ENCODE peak calls at places on chromosomes 11 and 22, in six cellular contexts. One of them, this sample, is unnamed.

GRCh38 chr11:102521121-102521520 is 9.4 kb downstream of the MMP7 start:
- DNase-seq in anterior cingulate cortex: no peak
- DNase-seq in endothelial cell: no peak
- DNase-seq in SW480: no peak
- DNase-seq in psoas muscle: no peak
- DNase-seq in C1 segment of cervical spinal cord: no peak
- DNase-seq in this sample: no peak

GRCh38 chr22:44116755-44117684 is 63.7 kb upstream of the PARVG start:
- DNase-seq in anterior cingulate cortex: no peak
- DNase-seq in endothelial cell: no peak
- DNase-seq in SW480: no peak
- DNase-seq in psoas muscle: no peak
- DNase-seq in C1 segment of cervical spinal cord: no peak
- DNase-seq in this sample: peak

GRCh38 chr22:43277987-43278601 is 65.1 kb downstream of the SCUBE1 start:
- DNase-seq in anterior cingulate cortex: no peak
- DNase-seq in endothelial cell: no peak
- DNase-seq in SW480: peak
- DNase-seq in psoas muscle: no peak
- DNase-seq in C1 segment of cervical spinal cord: no peak
- DNase-seq in this sample: no peak

GRCh38 chr22:30261134-30261533 is 5.5 kb downstream of the OSM start:
- DNase-seq in anterior cingulate cortex: no peak
- DNase-seq in endothelial cell: no peak
- DNase-seq in SW480: no peak
- DNase-seq in psoas muscle: no peak
- DNase-seq in C1 segment of cervical spinal cord: no peak
- DNase-seq in this sample: no peak

GRCh38 chr11:8234425-8234821 is 29.3 kb downstream of the LMO1 start:
- DNase-seq in anterior cingulate cortex: peak
- DNase-seq in endothelial cell: no peak
- DNase-seq in SW480: no peak
- DNase-seq in psoas muscle: no peak
- DNase-seq in C1 segment of cervical spinal cord: no peak
- DNase-seq in this sample: no peak

GRCh38 chr11:1023811-1024596 is 12.5 kb downstream of the MUC6 start:
- DNase-seq in anterior cingulate cortex: no peak
- DNase-seq in endothelial cell: no peak
- DNase-seq in SW480: no peak
- DNase-seq in psoas muscle: no peak
- DNase-seq in C1 segment of cervical spinal cord: no peak
- DNase-seq in this sample: no peak

GRCh38 chr11:82750643-82751139 is 17.0 kb upstream of the FAM181B start:
- DNase-seq in anterior cingulate cortex: no peak
- DNase-seq in endothelial cell: peak
- DNase-seq in SW480: peak
- DNase-seq in psoas muscle: no peak
- DNase-seq in C1 segment of cervical spinal cord: no peak
- DNase-seq in this sample: no peak

GRCh38 chr22:37263966-37264887 is 18.1 kb upstream of the CYTH4 start:
- DNase-seq in anterior cingulate cortex: no peak
- DNase-seq in endothelial cell: no peak
- DNase-seq in SW480: no peak
- DNase-seq in psoas muscle: no peak
- DNase-seq in C1 segment of cervical spinal cord: no peak
- DNase-seq in this sample: no peak

GRCh38 chr11:89491141-89491690 is at the start of gene NOX4:
- DNase-seq in anterior cingulate cortex: peak
- DNase-seq in endothelial cell: peak
- DNase-seq in SW480: no peak
- DNase-seq in psoas muscle: peak
- DNase-seq in C1 segment of cervical spinal cord: peak
- DNase-seq in this sample: peak

GRCh38 chr11:75896843-75897419 is 81.9 kb downstream of the UVRAG start:
- DNase-seq in anterior cingulate cortex: no peak
- DNase-seq in endothelial cell: no peak
- DNase-seq in SW480: peak
- DNase-seq in psoas muscle: no peak
- DNase-seq in C1 segment of cervical spinal cord: no peak
- DNase-seq in this sample: no peak

GRCh38 chr11:75524576-75525432 is 937 bp downstream of the GDPD5 start:
- DNase-seq in anterior cingulate cortex: no peak
- DNase-seq in endothelial cell: no peak
- DNase-seq in SW480: peak
- DNase-seq in psoas muscle: no peak
- DNase-seq in C1 segment of cervical spinal cord: no peak
- DNase-seq in this sample: no peak

GRCh38 chr11:85682330-85683305 is 3.4 kb downstream of the CCDC89 start:
- DNase-seq in anterior cingulate cortex: peak
- DNase-seq in endothelial cell: no peak
- DNase-seq in SW480: no peak
- DNase-seq in psoas muscle: peak
- DNase-seq in C1 segment of cervical spinal cord: peak
- DNase-seq in this sample: peak

GRCh38 chr11:113014731-113015455 is 53.7 kb downstream of the NCAM1 start:
- DNase-seq in anterior cingulate cortex: peak
- DNase-seq in endothelial cell: no peak
- DNase-seq in SW480: no peak
- DNase-seq in psoas muscle: peak
- DNase-seq in C1 segment of cervical spinal cord: no peak
- DNase-seq in this sample: peak

GRCh38 chr22:46374663-46375474 is 39.4 kb downstream of the TRMU start:
- DNase-seq in anterior cingulate cortex: no peak
- DNase-seq in endothelial cell: no peak
- DNase-seq in SW480: no peak
- DNase-seq in psoas muscle: no peak
- DNase-seq in C1 segment of cervical spinal cord: no peak
- DNase-seq in this sample: no peak

GRCh38 chr11:114909866-114910265 is 231.5 kb downstream of the NXPE2 start:
- DNase-seq in anterior cingulate cortex: no peak
- DNase-seq in endothelial cell: peak
- DNase-seq in SW480: no peak
- DNase-seq in psoas muscle: no peak
- DNase-seq in C1 segment of cervical spinal cord: no peak
- DNase-seq in this sample: no peak

GRCh38 chr11:66554602-66555001 is 7.9 kb downstream of the ACTN3 start:
- DNase-seq in anterior cingulate cortex: no peak
- DNase-seq in endothelial cell: no peak
- DNase-seq in SW480: no peak
- DNase-seq in psoas muscle: no peak
- DNase-seq in C1 segment of cervical spinal cord: no peak
- DNase-seq in this sample: no peak

GRCh38 chr22:50008151-50009040 is 4.2 kb downstream of the IL17REL start:
- DNase-seq in anterior cingulate cortex: no peak
- DNase-seq in endothelial cell: no peak
- DNase-seq in SW480: no peak
- DNase-seq in psoas muscle: no peak
- DNase-seq in C1 segment of cervical spinal cord: no peak
- DNase-seq in this sample: no peak

GRCh38 chr11:121340010-121340580 is 47.5 kb downstream of the SC5D start:
- DNase-seq in anterior cingulate cortex: no peak
- DNase-seq in endothelial cell: no peak
- DNase-seq in SW480: no peak
- DNase-seq in psoas muscle: no peak
- DNase-seq in C1 segment of cervical spinal cord: no peak
- DNase-seq in this sample: no peak

GRCh38 chr22:20010307-20011122 is 6.1 kb downstream of the ARVCF start:
- DNase-seq in anterior cingulate cortex: no peak
- DNase-seq in endothelial cell: no peak
- DNase-seq in SW480: no peak
- DNase-seq in psoas muscle: no peak
- DNase-seq in C1 segment of cervical spinal cord: no peak
- DNase-seq in this sample: peak

GRCh38 chr22:36026741-36027140 is 1.9 kb downstream of the RBFOX2 start:
- DNase-seq in anterior cingulate cortex: no peak
- DNase-seq in endothelial cell: peak
- DNase-seq in SW480: no peak
- DNase-seq in psoas muscle: no peak
- DNase-seq in C1 segment of cervical spinal cord: no peak
- DNase-seq in this sample: no peak

GRCh38 chr22:19576460-19577421 is 52.5 kb upstream of the CLDN5 start:
- DNase-seq in anterior cingulate cortex: no peak
- DNase-seq in endothelial cell: no peak
- DNase-seq in SW480: peak
- DNase-seq in psoas muscle: no peak
- DNase-seq in C1 segment of cervical spinal cord: no peak
- DNase-seq in this sample: no peak

GRCh38 chr11:61460474-61460881 is 30.6 kb downstream of the SDHAF2 start:
- DNase-seq in anterior cingulate cortex: peak
- DNase-seq in endothelial cell: no peak
- DNase-seq in SW480: no peak
- DNase-seq in psoas muscle: peak
- DNase-seq in C1 segment of cervical spinal cord: peak
- DNase-seq in this sample: peak

GRCh38 chr11:86775342-86775741 is 25.0 kb upstream of the PRSS23 start:
- DNase-seq in anterior cingulate cortex: no peak
- DNase-seq in endothelial cell: no peak
- DNase-seq in SW480: peak
- DNase-seq in psoas muscle: no peak
- DNase-seq in C1 segment of cervical spinal cord: no peak
- DNase-seq in this sample: no peak

GRCh38 chr11:118175031-118175531 is 1.4 kb downstream of the SCN2B start:
- DNase-seq in anterior cingulate cortex: no peak
- DNase-seq in endothelial cell: no peak
- DNase-seq in SW480: no peak
- DNase-seq in psoas muscle: no peak
- DNase-seq in C1 segment of cervical spinal cord: no peak
- DNase-seq in this sample: no peak

GRCh38 chr11:121687961-121688566 is 235.3 kb upstream of the SORL1-AS1 start:
- DNase-seq in anterior cingulate cortex: no peak
- DNase-seq in endothelial cell: no peak
- DNase-seq in SW480: no peak
- DNase-seq in psoas muscle: no peak
- DNase-seq in C1 segment of cervical spinal cord: no peak
- DNase-seq in this sample: no peak

GRCh38 chr22:22689621-22690345 is 45.4 kb downstream of the GGTLC2 start:
- DNase-seq in anterior cingulate cortex: no peak
- DNase-seq in endothelial cell: no peak
- DNase-seq in SW480: no peak
- DNase-seq in psoas muscle: no peak
- DNase-seq in C1 segment of cervical spinal cord: no peak
- DNase-seq in this sample: no peak

GRCh38 chr11:2666828-2667570 is 32.8 kb downstream of the KCNQ1OT1 start:
- DNase-seq in anterior cingulate cortex: no peak
- DNase-seq in endothelial cell: no peak
- DNase-seq in SW480: no peak
- DNase-seq in psoas muscle: no peak
- DNase-seq in C1 segment of cervical spinal cord: no peak
- DNase-seq in this sample: no peak

GRCh38 chr11:25065711-25066110 is 568.9 kb downstream of the LUZP2 start:
- DNase-seq in anterior cingulate cortex: no peak
- DNase-seq in endothelial cell: no peak
- DNase-seq in SW480: peak
- DNase-seq in psoas muscle: no peak
- DNase-seq in C1 segment of cervical spinal cord: no peak
- DNase-seq in this sample: no peak

GRCh38 chr11:113951487-113951886 is 23.4 kb upstream of the HTR3A start:
- DNase-seq in anterior cingulate cortex: no peak
- DNase-seq in endothelial cell: no peak
- DNase-seq in SW480: no peak
- DNase-seq in psoas muscle: no peak
- DNase-seq in C1 segment of cervical spinal cord: no peak
- DNase-seq in this sample: no peak

GRCh38 chr11:66112640-66113098 is 42.6 kb downstream of the PACS1 start:
- DNase-seq in anterior cingulate cortex: no peak
- DNase-seq in endothelial cell: no peak
- DNase-seq in SW480: peak
- DNase-seq in psoas muscle: no peak
- DNase-seq in C1 segment of cervical spinal cord: no peak
- DNase-seq in this sample: no peak

GRCh38 chr11:79400717-79401330 is 40.0 kb downstream of the TENM4 start:
- DNase-seq in anterior cingulate cortex: peak
- DNase-seq in endothelial cell: peak
- DNase-seq in SW480: peak
- DNase-seq in psoas muscle: peak
- DNase-seq in C1 segment of cervical spinal cord: peak
- DNase-seq in this sample: no peak

GRCh38 chr22:40387758-40388157 is 17.4 kb downstream of the SGSM3 start:
- DNase-seq in anterior cingulate cortex: no peak
- DNase-seq in endothelial cell: no peak
- DNase-seq in SW480: no peak
- DNase-seq in psoas muscle: no peak
- DNase-seq in C1 segment of cervical spinal cord: no peak
- DNase-seq in this sample: no peak

GRCh38 chr11:16945671-16946469 is 68.3 kb downstream of the PLEKHA7 start:
- DNase-seq in anterior cingulate cortex: peak
- DNase-seq in endothelial cell: peak
- DNase-seq in SW480: peak
- DNase-seq in psoas muscle: no peak
- DNase-seq in C1 segment of cervical spinal cord: peak
- DNase-seq in this sample: peak

GRCh38 chr11:17498475-17498874 is 21.8 kb upstream of the ABCC8 start:
- DNase-seq in anterior cingulate cortex: no peak
- DNase-seq in endothelial cell: no peak
- DNase-seq in SW480: no peak
- DNase-seq in psoas muscle: no peak
- DNase-seq in C1 segment of cervical spinal cord: no peak
- DNase-seq in this sample: no peak